ENCODE peak calls at places on chromosome 14, in nine cellular contexts. A, E, D, X, J, U, I, G and L are unnamed samples.

GRCh38 chr14:72613196-72613974 is 280.5 kb downstream of the DPF3 start:
- DNase-seq in A (peak; percentile 26), E (peak; percentile 21), D (peak; percentile 88), X (peak; percentile 87), J (peak; percentile 31), U (peak; percentile 68), I (peak; percentile 61), G (no peak), L (no peak)

GRCh38 chr14:69138189-69138535 is 14.8 kb downstream of the DCAF5 start:
- DNase-seq in A (no peak), E (no peak), D (no peak), X (no peak), J (no peak), U (no peak), I (no peak), G (no peak), L (no peak)

GRCh38 chr14:91693342-91693741 is 38.5 kb downstream of the CATSPERB start:
- DNase-seq in A (no peak), E (no peak), D (no peak), X (no peak), J (no peak), U (no peak), I (no peak), G (no peak), L (peak; percentile 91)

GRCh38 chr14:70706177-70706576 is 64.5 kb downstream of the TTC9 start:
- DNase-seq in A (no peak), E (no peak), D (no peak), X (no peak), J (no peak), U (no peak), I (no peak), G (no peak), L (no peak)

GRCh38 chr14:31968912-31969311 is 108.2 kb upstream of the ARHGAP5 start:
- DNase-seq in A (no peak), E (no peak), D (no peak), X (no peak), J (no peak), U (no peak), I (no peak), G (no peak), L (no peak)

GRCh38 chr14:104149617-104150141 is 11.3 kb downstream of the KIF26A start:
- DNase-seq in A (peak; percentile 80), E (peak; percentile 95), D (peak; percentile 62), X (peak; percentile 52), J (no peak), U (no peak), I (no peak), G (no peak), L (no peak)

GRCh38 chr14:51873221-51873893 is 12.9 kb downstream of the GNG2 start:
- DNase-seq in A (no peak), E (no peak), D (no peak), X (no peak), J (no peak), U (no peak), I (no peak), G (no peak), L (peak; percentile 91)

GRCh38 chr14:88281447-88281846 is 41.6 kb downstream of the KCNK10 start:
- DNase-seq in A (no peak), E (no peak), D (no peak), X (no peak), J (no peak), U (no peak), I (no peak), G (no peak), L (no peak)

GRCh38 chr14:37027188-37027824 is 145.1 kb downstream of the SLC25A21 start:
- DNase-seq in A (no peak), E (no peak), D (no peak), X (no peak), J (no peak), U (no peak), I (no peak), G (no peak), L (no peak)

GRCh38 chr14:37018571-37019240 is 153.7 kb downstream of the SLC25A21 start:
- DNase-seq in A (no peak), E (no peak), D (no peak), X (no peak), J (no peak), U (no peak), I (no peak), G (no peak), L (no peak)

GRCh38 chr14:37021406-37021805 is 151.0 kb downstream of the SLC25A21 start:
- DNase-seq in A (no peak), E (no peak), D (no peak), X (no peak), J (no peak), U (no peak), I (no peak), G (no peak), L (no peak)

GRCh38 chr14:37019488-37019887 is 152.9 kb downstream of the SLC25A21 start:
- DNase-seq in A (no peak), E (no peak), D (no peak), X (no peak), J (no peak), U (no peak), I (no peak), G (no peak), L (no peak)

DNA sequence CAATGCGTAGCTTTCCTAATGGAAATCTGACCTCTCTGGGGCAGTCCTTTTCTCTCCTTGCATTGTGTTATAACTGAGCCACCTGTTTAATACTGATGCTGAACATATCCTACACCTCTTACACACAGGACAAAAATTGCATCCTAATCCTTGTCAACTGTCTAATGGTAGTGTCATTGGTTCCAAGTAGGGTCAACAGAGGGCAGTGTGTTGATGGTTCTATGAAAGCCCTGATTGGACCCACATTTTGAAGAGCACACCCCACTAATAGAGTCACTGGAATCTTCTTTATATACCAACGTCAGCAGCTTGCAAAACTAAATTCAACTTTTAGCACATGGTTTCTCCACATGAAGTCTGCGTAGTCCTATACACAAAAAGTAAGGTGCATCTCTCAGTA is 148.2 kb downstream of the SLC25A21 start:
- DNase-seq in A (no peak), E (no peak), D (no peak), X (no peak), J (no peak), U (no peak), I (no peak), G (no peak), L (no peak)
- TF ChIP-seq CTCF in A (peak; percentile 31), E (peak; percentile 63), D (no peak), X (no peak), J (no peak), U (no peak), I (no peak), G (no peak), L (peak; percentile 41)

DNA sequence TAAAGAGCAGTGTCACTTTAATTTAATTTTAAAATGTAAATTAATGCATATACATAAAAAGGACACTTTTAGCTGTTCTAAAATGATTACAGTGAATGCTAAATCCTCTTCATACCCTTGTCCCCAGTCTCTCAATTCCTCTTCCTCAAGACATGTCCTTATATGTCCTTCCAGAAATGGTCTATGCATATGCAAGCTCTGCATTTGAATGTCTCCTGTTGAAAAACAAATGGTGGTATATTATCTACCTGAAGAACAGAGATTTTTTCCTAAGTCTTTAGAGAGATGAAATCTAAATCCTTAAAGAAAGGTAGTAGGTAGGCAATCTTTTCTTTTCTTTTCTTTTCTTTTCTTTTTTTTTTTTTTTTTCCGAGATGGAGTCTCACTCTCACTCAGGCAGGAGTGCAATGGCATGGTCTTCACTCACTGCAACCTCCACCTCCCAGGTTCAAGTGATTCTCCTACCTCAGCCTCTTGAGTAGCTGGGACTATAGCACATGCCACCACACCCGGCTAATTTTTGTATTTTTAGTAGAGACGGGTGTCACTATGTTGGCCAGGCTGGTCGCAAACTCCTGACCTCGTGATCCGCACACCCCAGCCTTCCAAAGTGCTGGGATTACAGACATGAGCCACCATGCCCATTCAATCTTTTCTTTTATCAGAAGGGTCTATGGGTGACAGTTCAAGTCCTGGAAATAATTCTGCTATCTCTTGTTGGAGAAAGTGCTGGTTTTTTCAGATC is 180.5 kb downstream of the PRKCH start:
- DNase-seq in A (no peak), E (no peak), D (no peak), X (no peak), J (no peak), U (no peak), I (no peak), G (no peak), L (no peak)
- H3K27ac ChIP-seq in A (peak overlapping the region; percentile 34), E (no peak overlapping the region), D (no peak overlapping the region), X (no peak overlapping the region), J (peak overlapping the region; percentile 61), U (no peak overlapping the region), I (no peak overlapping the region), G (no peak overlapping the region), L (peak overlapping the region; percentile 71)

GRCh38 chr14:53963491-53964227 is 7.0 kb upstream of the BMP4 start:
- DNase-seq in A (peak; percentile 59), E (peak; percentile 78), D (peak; percentile 46), X (no peak), J (peak; percentile 31), U (peak; percentile 75), I (no peak), G (peak; percentile 65), L (no peak)
- TF ChIP-seq CTCF in A (peak; percentile 21), E (peak; percentile 70), D (peak; percentile 31), X (peak; percentile 16), J (peak; percentile 45), U (peak; percentile 25), I (no peak), G (peak; percentile 45), L (peak; percentile 37)

DNA sequence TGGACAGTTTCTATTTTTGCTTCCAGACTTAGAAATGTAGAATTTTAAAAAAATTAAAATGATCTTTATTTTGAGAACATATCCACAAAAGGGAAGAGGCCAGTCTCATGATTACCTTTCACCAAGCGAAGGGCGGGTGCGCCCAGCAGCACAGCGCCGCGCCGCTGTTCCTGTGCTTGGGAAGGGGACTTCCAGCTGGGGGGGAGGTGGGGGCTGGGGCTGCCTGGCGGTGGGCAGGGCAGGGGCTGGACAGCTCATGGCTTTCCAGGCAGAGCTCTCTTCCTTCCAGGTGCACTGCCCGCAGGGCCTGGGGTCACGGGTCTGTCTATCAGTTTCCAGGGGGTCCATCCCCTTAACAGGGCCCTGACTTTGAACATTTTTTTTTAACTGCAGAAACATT is 199.9 kb downstream of the TTC7B start:
- DNase-seq in A (no peak), E (no peak), D (no peak), X (no peak), J (no peak), U (peak; percentile 42), I (no peak), G (no peak), L (no peak)
- H3K27ac ChIP-seq in A (no peak overlapping the region), E (peak overlapping the region; percentile 21), D (peak overlapping the region; percentile 74), X (peak overlapping the region; percentile 56), J (no peak overlapping the region), U (peak overlapping the region; percentile 49), I (no peak overlapping the region), G (no peak overlapping the region), L (no peak overlapping the region)

GRCh38 chr14:21476526-21476924 is 234 bp downstream of the RAB2B start:
- DNase-seq in A (no peak), E (no peak), D (no peak), X (peak; percentile 91), J (peak; percentile 94), U (no peak), I (no peak), G (peak; percentile 91), L (peak; percentile 87)
- TF ChIP-seq CTCF in A (no peak), E (no peak), D (no peak), X (no peak), J (no peak), U (no peak), I (no peak), G (no peak), L (no peak)

DNA sequence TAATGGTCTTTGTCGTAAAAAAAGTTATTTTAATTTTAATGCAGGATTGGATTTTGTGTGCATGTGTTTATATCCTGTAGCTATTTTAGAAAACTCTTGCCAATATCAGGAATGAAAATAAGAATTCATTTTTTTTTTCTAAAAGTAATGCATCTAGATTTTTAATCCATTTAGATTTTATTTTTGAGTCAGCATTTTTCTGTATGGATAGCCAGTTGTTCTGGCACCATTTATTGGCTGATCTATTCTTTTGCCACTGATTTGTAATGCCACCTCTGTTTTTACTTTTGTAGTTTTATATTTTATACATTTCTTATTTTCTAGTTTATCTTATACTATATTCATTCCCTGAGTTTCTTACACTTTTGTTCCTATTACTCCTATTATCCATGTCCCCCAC is 343.0 kb downstream of the FOXG1 start:
- DNase-seq in A (no peak), E (no peak), D (no peak), X (no peak), J (no peak), U (no peak), I (no peak), G (no peak), L (no peak)
- H3K27ac ChIP-seq in A (no peak overlapping the region), E (no peak overlapping the region), D (no peak overlapping the region), X (no peak overlapping the region), J (no peak overlapping the region), U (no peak overlapping the region), I (no peak overlapping the region), G (no peak overlapping the region), L (no peak overlapping the region)